ENCODE peak calls at places on chromosome 16, in eight cellular contexts. T is NCI-H748 treated with DMSO at 0.1 percent for 48 hours; S is activated CD4-positive, alpha-beta T cell treated with anti-CD3 and anti-CD28 coated beads, Interleukin-2, amount 50 U/mL, for 1 hour; V is cardiac muscle cell; G is GOT3; J is ELR; L is DMS153; F is NCI-H524. B is an unnamed sample.
A peak's percentile ranks its signal among the peaks of the same experiment; 100 is the strongest.

GRCh38 chr16:4511441-4512082 is 27.0 kb downstream of the CDIP1 start:
- DNase-seq in S (no peak), F (peak; percentile 50), V (peak; percentile 89), G (no peak), L (peak; percentile 7), J (peak; percentile 56), T (no peak), B (no peak)

GRCh38 chr16:79483336-79483735 is 117.2 kb downstream of the MAF start:
- DNase-seq in G (no peak), T (no peak), L (no peak), J (no peak), S (no peak), V (no peak), F (no peak), B (no peak)

GRCh38 chr16:78413651-78414050 is 314.2 kb downstream of the WWOX start:
- DNase-seq in G (no peak), J (no peak), V (no peak), F (no peak), L (no peak), S (no peak), T (no peak), B (no peak)

GRCh38 chr16:74577882-74578366 is 29.0 kb downstream of the GLG1 start:
- DNase-seq in G (no peak), T (no peak), F (no peak), S (no peak), J (peak; percentile 93), L (no peak), V (no peak), B (no peak)

GRCh38 chr16:70675851-70676513 is 9.9 kb downstream of the MTSS2 start:
- DNase-seq in L (no peak), S (no peak), T (no peak), V (no peak), J (no peak), F (no peak), G (no peak), B (no peak)

GRCh38 chr16:85347213-85347591 is 234.9 kb upstream of the CIBAR2 start:
- DNase-seq in S (no peak), V (peak; percentile 34), G (no peak), L (no peak), J (peak; percentile 39), F (no peak), T (no peak), B (no peak)

GRCh38 chr16:70520612-70521297 is 2.6 kb downstream of the COG4 start:
- DNase-seq in L (no peak), S (no peak), F (no peak), V (no peak), G (no peak), J (peak; percentile 88), T (no peak), B (no peak)

GRCh38 chr16:3089717-3090592 is 9.1 kb downstream of the ZSCAN10 start:
- DNase-seq in L (no peak), J (no peak), S (no peak), V (no peak), F (no peak), G (no peak), T (peak; percentile 42), B (no peak)

GRCh38 chr16:55323637-55324490 is at the start of gene IRX6:
- DNase-seq in S (no peak), F (no peak), G (no peak), T (peak; percentile 5), J (no peak), V (peak; percentile 77), L (no peak), B (no peak)